ENCODE peak calls at places on chromosome 17, in five cellular contexts. One of them, this sample, is unnamed.

GRCh38 chr17:3894927-3895343 is 2.1 kb upstream of the CAMKK1 start:
- DNase-seq in cardiac muscle cell: no peak
- DNase-seq in testis: no peak
- DNase-seq in uterus: peak; percentile 47
- DNase-seq in GM23248: peak; percentile 32
- DNase-seq in this sample: peak; percentile 69

GRCh38 chr17:38742431-38743308 is 5.5 kb downstream of the PCGF2 start:
- DNase-seq in cardiac muscle cell: no peak
- DNase-seq in testis: peak; percentile 77
- DNase-seq in uterus: peak; percentile 83
- DNase-seq in GM23248: peak; percentile 77
- DNase-seq in this sample: peak; percentile 67

GRCh38 chr17:41619162-41619933 is 5.0 kb downstream of the KRT17 start:
- DNase-seq in cardiac muscle cell: no peak
- DNase-seq in testis: no peak
- DNase-seq in uterus: no peak
- DNase-seq in GM23248: no peak
- DNase-seq in this sample: no peak

GRCh38 chr17:30586818-30587595 is 109.8 kb downstream of the GOSR1 start:
- DNase-seq in cardiac muscle cell: no peak
- DNase-seq in testis: no peak
- DNase-seq in uterus: no peak
- DNase-seq in GM23248: peak; percentile 85
- DNase-seq in this sample: no peak

GRCh38 chr17:75032896-75033294 is 13.9 kb downstream of the ATP5PD start:
- DNase-seq in cardiac muscle cell: no peak
- DNase-seq in testis: peak; percentile 43
- DNase-seq in uterus: peak; percentile 52
- DNase-seq in GM23248: peak; percentile 60
- DNase-seq in this sample: peak; percentile 66

GRCh38 chr17:75649687-75650086 is 16.5 kb downstream of the SMIM5 start:
- DNase-seq in cardiac muscle cell: no peak
- DNase-seq in testis: no peak
- DNase-seq in uterus: no peak
- DNase-seq in GM23248: no peak
- DNase-seq in this sample: no peak

GRCh38 chr17:79473111-79473835 is 137.6 kb downstream of the RBFOX3 start:
- DNase-seq in cardiac muscle cell: no peak
- DNase-seq in testis: peak; percentile 37
- DNase-seq in uterus: no peak
- DNase-seq in GM23248: no peak
- DNase-seq in this sample: no peak

GRCh38 chr17:20156196-20157077 is 147.3 kb downstream of the SPECC1 start:
- DNase-seq in cardiac muscle cell: peak; percentile 61
- DNase-seq in testis: peak; percentile 46
- DNase-seq in uterus: peak; percentile 33
- DNase-seq in GM23248: peak; percentile 47
- DNase-seq in this sample: peak; percentile 21

GRCh38 chr17:48025904-48026502 is 11.6 kb downstream of the COPZ2 start:
- DNase-seq in cardiac muscle cell: no peak
- DNase-seq in testis: no peak
- DNase-seq in uterus: no peak
- DNase-seq in GM23248: peak; percentile 68
- DNase-seq in this sample: peak; percentile 58

GRCh38 chr17:36918260-36918691 is 19.0 kb upstream of the LHX1 start:
- DNase-seq in cardiac muscle cell: peak; percentile 62
- DNase-seq in testis: no peak
- DNase-seq in uterus: no peak
- DNase-seq in GM23248: peak; percentile 45
- DNase-seq in this sample: no peak

GRCh38 chr17:80708497-80708896 is 163.9 kb downstream of the RPTOR start:
- DNase-seq in cardiac muscle cell: no peak
- DNase-seq in testis: no peak
- DNase-seq in uterus: no peak
- DNase-seq in GM23248: no peak
- DNase-seq in this sample: no peak

GRCh38 chr17:66415366-66416206 is 113.2 kb downstream of the PRKCA start:
- DNase-seq in cardiac muscle cell: no peak
- DNase-seq in testis: no peak
- DNase-seq in uterus: no peak
- DNase-seq in GM23248: no peak
- DNase-seq in this sample: no peak

GRCh38 chr17:73589096-73589980 is 54.9 kb downstream of the SDK2 start:
- DNase-seq in cardiac muscle cell: no peak
- DNase-seq in testis: no peak
- DNase-seq in uterus: no peak
- DNase-seq in GM23248: peak; percentile 32
- DNase-seq in this sample: peak; percentile 16

GRCh38 chr17:80774146-80774545 is 217.5 kb upstream of the CHMP6 start:
- DNase-seq in cardiac muscle cell: no peak
- DNase-seq in testis: no peak
- DNase-seq in uterus: no peak
- DNase-seq in GM23248: no peak
- DNase-seq in this sample: no peak

GRCh38 chr17:11608396-11608795 is 10.1 kb downstream of the DNAH9 start:
- DNase-seq in cardiac muscle cell: peak; percentile 22
- DNase-seq in testis: peak; percentile 93
- DNase-seq in uterus: peak; percentile 86
- DNase-seq in GM23248: peak; percentile 1
- DNase-seq in this sample: peak; percentile 68

GRCh38 chr17:58993322-58993721 is 113.4 kb downstream of the TRIM37 start:
- DNase-seq in cardiac muscle cell: no peak
- DNase-seq in testis: no peak
- DNase-seq in uterus: no peak
- DNase-seq in GM23248: no peak
- DNase-seq in this sample: no peak

GRCh38 chr17:75941442-75941819 is 589 bp upstream of the FBF1 start:
- DNase-seq in cardiac muscle cell: no peak
- DNase-seq in testis: peak; percentile 31
- DNase-seq in uterus: no peak
- DNase-seq in GM23248: no peak
- DNase-seq in this sample: no peak

GRCh38 chr17:51921500-51921899 is 237.0 kb downstream of the CA10 start:
- DNase-seq in cardiac muscle cell: no peak
- DNase-seq in testis: no peak
- DNase-seq in uterus: no peak
- DNase-seq in GM23248: no peak
- DNase-seq in this sample: no peak

GRCh38 chr17:49445561-49445960 is 30.9 kb upstream of the PHB1 start:
- DNase-seq in cardiac muscle cell: no peak
- DNase-seq in testis: no peak
- DNase-seq in uterus: no peak
- DNase-seq in GM23248: no peak
- DNase-seq in this sample: no peak

GRCh38 chr17:15395091-15395490 is 53.7 kb upstream of the TEKT3 start:
- DNase-seq in cardiac muscle cell: no peak
- DNase-seq in testis: no peak
- DNase-seq in uterus: no peak
- DNase-seq in GM23248: no peak
- DNase-seq in this sample: no peak

GRCh38 chr17:20284575-20284974 is 182.8 kb downstream of the LGALS9B start:
- DNase-seq in cardiac muscle cell: no peak
- DNase-seq in testis: no peak
- DNase-seq in uterus: no peak
- DNase-seq in GM23248: no peak
- DNase-seq in this sample: no peak

GRCh38 chr17:17300624-17301568 is 2.3 kb upstream of the NT5M start:
- DNase-seq in cardiac muscle cell: peak; percentile 91
- DNase-seq in testis: peak; percentile 72
- DNase-seq in uterus: peak; percentile 56
- DNase-seq in GM23248: peak; percentile 79
- DNase-seq in this sample: peak; percentile 84

GRCh38 chr17:76840443-76840767 is 27.8 kb upstream of the MGAT5B start:
- DNase-seq in cardiac muscle cell: peak; percentile 14
- DNase-seq in testis: no peak
- DNase-seq in uterus: no peak
- DNase-seq in GM23248: no peak
- DNase-seq in this sample: no peak

GRCh38 chr17:82377924-82378740 is 6.6 kb downstream of the UTS2R start:
- DNase-seq in cardiac muscle cell: no peak
- DNase-seq in testis: no peak
- DNase-seq in uterus: no peak
- DNase-seq in GM23248: no peak
- DNase-seq in this sample: no peak

GRCh38 chr17:48294989-48295892 is 134.8 kb downstream of the SKAP1 start:
- DNase-seq in cardiac muscle cell: no peak
- DNase-seq in testis: no peak
- DNase-seq in uterus: no peak
- DNase-seq in GM23248: peak; percentile 16
- DNase-seq in this sample: no peak

GRCh38 chr17:55577011-55577586 is 65.8 kb upstream of the SMIM36 start:
- DNase-seq in cardiac muscle cell: no peak
- DNase-seq in testis: peak; percentile 66
- DNase-seq in uterus: peak; percentile 44
- DNase-seq in GM23248: peak; percentile 92
- DNase-seq in this sample: peak; percentile 85

GRCh38 chr17:79612468-79613194 is 1.8 kb upstream of the RBFOX3 start:
- DNase-seq in cardiac muscle cell: peak; percentile 77
- DNase-seq in testis: no peak
- DNase-seq in uterus: no peak
- DNase-seq in GM23248: peak; percentile 58
- DNase-seq in this sample: no peak

GRCh38 chr17:50977487-50978159 is 111.5 kb upstream of the TOB1 start:
- DNase-seq in cardiac muscle cell: no peak
- DNase-seq in testis: no peak
- DNase-seq in uterus: no peak
- DNase-seq in GM23248: no peak
- DNase-seq in this sample: no peak

GRCh38 chr17:27087935-27088766 is 205.8 kb upstream of the WSB1 start:
- DNase-seq in cardiac muscle cell: no peak
- DNase-seq in testis: no peak
- DNase-seq in uterus: no peak
- DNase-seq in GM23248: no peak
- DNase-seq in this sample: no peak

DNA sequence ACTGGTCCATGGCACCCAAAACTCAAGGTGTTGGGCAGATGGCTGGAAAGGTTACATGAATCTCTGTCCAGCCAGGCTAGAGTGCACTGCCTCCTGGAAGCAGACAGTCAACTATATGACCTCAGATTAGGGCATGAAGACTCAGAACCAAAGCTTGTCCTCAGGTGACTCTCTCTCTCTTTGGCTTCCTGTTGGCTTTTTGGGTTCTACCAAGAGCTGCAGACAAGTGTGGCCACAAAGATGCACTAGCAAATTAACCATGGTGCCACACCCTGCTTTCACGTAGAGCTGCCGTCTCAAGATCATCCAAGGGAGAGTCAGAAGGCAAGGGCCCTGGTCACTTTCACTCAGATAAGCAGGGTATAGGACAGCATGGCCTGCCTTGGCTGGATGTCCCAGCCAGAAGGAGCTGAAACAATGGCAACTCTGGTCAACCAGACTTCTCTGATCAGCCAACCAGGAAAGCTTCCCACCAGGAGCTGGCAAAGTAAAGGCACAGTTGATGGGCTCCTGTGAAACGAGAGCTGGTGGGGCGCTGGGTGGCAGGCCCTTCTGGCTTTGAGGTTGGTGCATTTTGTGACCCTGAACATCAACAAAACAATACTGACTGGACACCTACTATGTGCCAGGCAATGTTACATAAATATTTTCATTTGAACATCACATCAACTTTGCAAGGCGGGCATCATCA is 31.9 kb downstream of the CUEDC1 start:
- DNase-seq in cardiac muscle cell: no peak
- DNase-seq in testis: no peak
- DNase-seq in uterus: no peak
- DNase-seq in GM23248: no peak
- DNase-seq in this sample: no peak
- H3K4me1 ChIP-seq in cardiac muscle cell: peaks cover 5% of the 10 kb centered on the region
- H3K4me1 ChIP-seq in testis: peaks cover 20% of the 10 kb centered on the region
- H3K4me1 ChIP-seq in uterus: no peaks in the 10 kb centered on the region
- H3K4me1 ChIP-seq in GM23248: peaks cover 22% of the 10 kb centered on the region
- H3K4me1 ChIP-seq in this sample: peaks cover 19% of the 10 kb centered on the region

GRCh38 chr17:61699694-61700093 is 108.7 kb upstream of the NACA2 start:
- DNase-seq in cardiac muscle cell: no peak
- DNase-seq in testis: no peak
- DNase-seq in uterus: no peak
- DNase-seq in GM23248: no peak
- DNase-seq in this sample: no peak
- H3K9me3 ChIP-seq in cardiac muscle cell: no peaks in the 10 kb centered on the region
- H3K9me3 ChIP-seq in testis: no peaks in the 10 kb centered on the region
- H3K9me3 ChIP-seq in uterus: no peaks in the 10 kb centered on the region
- H3K9me3 ChIP-seq in GM23248: peaks cover 8% of the 10 kb centered on the region
- H3K9me3 ChIP-seq in this sample: peaks cover 2% of the 10 kb centered on the region

DNA sequence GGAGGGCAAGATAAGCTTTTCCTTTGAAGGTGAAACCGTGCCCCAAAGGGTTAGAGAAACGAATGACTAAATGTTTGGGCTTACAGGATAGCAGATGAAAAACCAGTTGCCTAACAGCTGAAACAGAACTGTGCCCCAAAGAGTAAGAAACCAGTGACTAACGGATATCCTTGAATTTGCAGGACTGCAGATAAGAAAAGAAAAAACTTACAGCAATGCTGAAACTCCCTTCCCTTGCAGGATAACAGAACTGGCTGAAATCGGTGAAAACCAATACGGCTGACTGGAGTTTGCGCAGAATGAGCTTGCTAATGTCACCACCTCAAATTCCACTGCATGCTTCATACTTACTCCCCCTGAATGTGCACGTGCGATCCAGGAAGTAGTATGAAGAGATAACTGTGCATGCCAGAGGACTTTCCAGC is 175.2 kb upstream of the NLRP1 start:
- DNase-seq in cardiac muscle cell: no peak
- DNase-seq in testis: peak; percentile 52
- DNase-seq in uterus: no peak
- DNase-seq in GM23248: no peak
- DNase-seq in this sample: no peak
- H3K27ac ChIP-seq in cardiac muscle cell: no peak overlapping the region
- H3K27ac ChIP-seq in testis: no peak overlapping the region
- H3K27ac ChIP-seq in uterus: no peak overlapping the region
- H3K27ac ChIP-seq in GM23248: no peak overlapping the region
- H3K27ac ChIP-seq in this sample: no peak overlapping the region

DNA sequence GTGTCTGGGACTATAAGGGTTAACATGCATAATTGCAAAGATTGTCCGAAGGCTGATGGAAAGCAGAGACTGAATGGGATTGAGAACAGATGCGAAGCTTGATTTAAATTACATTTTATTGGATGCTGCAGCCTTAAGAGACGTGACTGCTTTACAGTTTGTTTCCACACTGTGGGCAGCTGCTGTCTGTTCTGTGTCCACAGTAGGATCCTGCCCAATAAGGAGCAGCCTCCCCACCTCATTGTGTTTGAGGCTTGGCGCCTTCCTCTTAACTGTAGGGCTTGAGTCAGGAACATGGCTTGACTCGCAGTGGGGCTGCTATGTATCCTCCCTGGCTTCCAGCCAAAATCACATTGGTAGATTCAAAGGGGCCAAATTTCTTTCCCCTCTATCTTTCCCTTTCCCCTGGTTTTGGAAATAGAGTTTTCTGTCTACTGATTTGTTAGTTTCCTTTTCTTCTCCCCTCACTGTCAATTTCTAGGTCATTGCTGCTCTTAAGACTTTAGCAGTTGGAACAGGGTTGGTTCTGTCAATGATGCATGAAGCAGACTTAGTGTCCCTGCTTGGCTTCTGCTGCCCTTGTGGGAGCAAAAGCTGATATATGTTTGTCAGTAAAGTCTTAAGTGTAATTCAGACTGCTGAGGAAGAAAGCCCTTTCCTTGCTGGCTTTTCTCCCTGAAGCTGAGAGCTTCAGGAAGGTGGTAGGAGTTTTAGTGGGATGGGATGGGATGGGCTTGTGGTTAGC is 5.1 kb upstream of the RARA start:
- DNase-seq in cardiac muscle cell: no peak
- DNase-seq in testis: no peak
- DNase-seq in uterus: peak; percentile 65
- DNase-seq in GM23248: peak; percentile 96
- DNase-seq in this sample: no peak
- H3K4me1 ChIP-seq in cardiac muscle cell: peaks cover 29% of the 10 kb centered on the region
- H3K4me1 ChIP-seq in testis: peaks cover 37% of the 10 kb centered on the region
- H3K4me1 ChIP-seq in uterus: no peaks in the 10 kb centered on the region
- H3K4me1 ChIP-seq in GM23248: peaks cover 57% of the 10 kb centered on the region
- H3K4me1 ChIP-seq in this sample: peaks cover 10% of the 10 kb centered on the region